ENCODE peak calls at places on chromosome 12, in ten cellular contexts. A is GM13977, H is GM23338, U is foreskin fibroblast, F is astrocyte of the spinal cord, M is body of pancreas, K is lower lobe of right lung, B is cardiac fibroblast, G is AG10803, T is endothelial cell. W is an unnamed sample.

GRCh38 chr12:106780010-106780625 is 5.6 kb downstream of the RIC8B start:
- DNase-seq in H (no peak), T (no peak), A (no peak), G (no peak), B (peak), F (no peak), U (peak), K (no peak), M (no peak), W (no peak)

GRCh38 chr12:53524476-53524875 is 17.2 kb upstream of the NPFF start:
- DNase-seq in H (no peak), F (no peak), G (no peak), M (no peak), U (no peak), T (no peak), B (no peak), K (no peak), A (no peak), W (no peak)

GRCh38 chr12:126772171-126772864 is 1494.7 kb upstream of the TMEM132C start:
- DNase-seq in K (no peak), M (peak), A (peak), T (no peak), G (peak), F (peak), U (peak), B (peak), H (no peak), W (no peak)

GRCh38 chr12:2618291-2618995 is 176.3 kb upstream of the FKBP4 start:
- DNase-seq in B (no peak), T (no peak), H (no peak), M (no peak), F (no peak), G (no peak), A (no peak), K (no peak), U (no peak), W (no peak)

GRCh38 chr12:101490286-101490920 is 15.3 kb downstream of the SPIC start:
- DNase-seq in A (peak), M (peak), G (no peak), F (no peak), K (no peak), U (no peak), T (peak), H (peak), B (peak), W (no peak)

GRCh38 chr12:19434538-19434937 is 4.8 kb upstream of the AEBP2 start:
- DNase-seq in U (no peak), F (no peak), G (no peak), H (no peak), B (no peak), T (no peak), K (no peak), M (no peak), A (no peak), W (no peak)

GRCh38 chr12:58981961-58982360 is 61.7 kb upstream of the LRIG3 start:
- DNase-seq in B (no peak), A (no peak), K (no peak), H (no peak), G (no peak), U (no peak), F (no peak), T (no peak), M (no peak), W (no peak)

GRCh38 chr12:92068441-92068840 is 77.2 kb downstream of the BTG1 start:
- DNase-seq in G (no peak), U (peak), K (no peak), A (no peak), T (no peak), H (no peak), B (no peak), F (no peak), M (no peak), W (no peak)

GRCh38 chr12:90245396-90245795 is 536.8 kb upstream of the ATP2B1 start:
- DNase-seq in F (no peak), T (no peak), A (no peak), G (peak), M (no peak), U (no peak), K (no peak), H (no peak), B (no peak), W (no peak)

GRCh38 chr12:132396657-132397056 is 67.3 kb upstream of the GALNT9 start:
- DNase-seq in T (no peak), K (peak), H (no peak), F (no peak), M (no peak), G (no peak), A (no peak), B (no peak), U (no peak), W (no peak)

GRCh38 chr12:17527021-17527420 is 563.0 kb downstream of the RERGL start:
- DNase-seq in G (no peak), T (no peak), B (no peak), F (no peak), M (no peak), U (no peak), K (no peak), A (no peak), H (peak), W (no peak)

GRCh38 chr12:29782821-29783772 is 645 bp downstream of the TMTC1 start:
- DNase-seq in H (peak), M (peak), G (no peak), A (peak), K (peak), T (peak), F (peak), B (peak), U (peak), W (peak)

GRCh38 chr12:56358836-56359532 is 923 bp downstream of the STAT2 start:
- DNase-seq in T (no peak), A (no peak), K (no peak), G (peak), B (peak), F (peak), U (peak), M (no peak), H (no peak), W (no peak)

GRCh38 chr12:32868885-32869284 is 27.7 kb downstream of the PKP2 start:
- DNase-seq in F (no peak), U (no peak), K (no peak), T (no peak), A (no peak), G (no peak), M (no peak), B (no peak), H (no peak), W (no peak)

GRCh38 chr12:79547044-79547734 is 143.6 kb downstream of the PAWR start:
- DNase-seq in A (no peak), G (peak), H (peak), U (peak), T (peak), K (no peak), M (peak), B (peak), F (peak), W (no peak)

GRCh38 chr12:115942346-115942745 is 335.1 kb downstream of the MED13L start:
- DNase-seq in K (no peak), B (no peak), T (no peak), H (no peak), A (no peak), M (no peak), F (no peak), G (no peak), U (no peak), W (no peak)

GRCh38 chr12:8629486-8630033 is 16.9 kb upstream of the AICDA start:
- DNase-seq in M (no peak), H (no peak), B (peak), T (no peak), U (peak), A (peak), G (peak), K (no peak), F (no peak), W (no peak)

GRCh38 chr12:78290606-78291345 is 460.1 kb downstream of the NAV3 start:
- DNase-seq in B (peak), T (no peak), K (no peak), G (peak), F (peak), M (no peak), U (peak), A (no peak), H (no peak), W (no peak)

GRCh38 chr12:1567852-1568251 is 26.5 kb downstream of the FBXL14 start:
- DNase-seq in G (no peak), U (no peak), A (no peak), T (no peak), H (no peak), F (no peak), K (no peak), B (no peak), M (no peak), W (no peak)

GRCh38 chr12:1560704-1561103 is 33.7 kb downstream of the FBXL14 start:
- DNase-seq in M (no peak), G (no peak), T (no peak), F (no peak), K (no peak), B (no peak), U (no peak), H (no peak), A (no peak), W (no peak)

GRCh38 chr12:1562813-1563412 is 31.5 kb downstream of the FBXL14 start:
- DNase-seq in T (no peak), B (peak), F (peak), G (no peak), H (no peak), A (no peak), K (no peak), U (no peak), M (no peak), W (no peak)

GRCh38 chr12:1565172-1565571 is 29.2 kb downstream of the FBXL14 start:
- DNase-seq in G (no peak), H (no peak), F (no peak), K (no peak), U (no peak), B (no peak), T (no peak), M (no peak), A (no peak), W (no peak)

DNA sequence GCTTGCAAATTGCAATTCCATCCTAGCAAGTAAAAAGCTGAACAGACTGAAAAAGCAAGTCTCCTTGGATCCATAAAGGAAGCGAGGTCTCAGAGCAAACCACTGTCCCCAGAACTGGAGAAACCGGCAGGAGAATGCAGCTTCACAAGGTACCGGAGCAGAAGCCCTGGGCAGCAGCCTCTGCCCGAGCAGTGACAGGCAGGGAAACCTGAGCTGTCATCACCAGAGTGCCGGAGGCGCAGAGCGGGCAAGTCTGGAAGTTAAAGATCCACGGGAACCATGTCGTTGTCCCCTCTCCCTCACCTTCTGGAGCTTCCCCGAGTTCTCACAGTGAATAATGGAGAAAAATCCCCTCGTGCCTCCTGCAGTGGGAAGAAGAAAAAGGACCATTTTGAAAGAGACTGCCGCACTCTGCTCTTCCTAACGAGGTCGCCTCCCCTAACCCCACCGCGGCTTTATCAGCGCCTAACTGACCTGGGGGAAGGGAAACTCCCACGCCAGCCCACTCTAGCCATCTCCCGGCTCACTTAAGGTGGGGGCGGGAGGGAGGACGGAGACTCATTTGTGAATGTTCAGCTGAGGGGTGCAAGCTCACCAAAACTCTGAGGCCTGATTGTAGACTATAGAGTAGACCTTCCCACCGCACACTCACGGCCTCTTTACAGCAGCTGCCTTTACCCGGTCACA is 27.8 kb downstream of the FBXL14 start:
- DNase-seq in T (no peak), G (no peak), A (no peak), M (no peak), B (no peak), K (no peak), U (no peak), F (no peak), H (peak), W (no peak)
- TF ChIP-seq CTCF in T (no peak), G (no peak), A (no peak), M (no peak), B (no peak), K (no peak), U (no peak), F (no peak), H (no peak), W (no peak)

GRCh38 chr12:49609875-49610154 is 4.4 kb upstream of the FAM186B start:
- DNase-seq in K (no peak), F (no peak), A (no peak), U (peak), T (no peak), B (no peak), G (no peak), M (no peak), H (no peak), W (no peak)
- TF ChIP-seq CTCF in K (no peak), F (no peak), A (no peak), U (no peak), T (no peak), B (peak), G (no peak), M (no peak), H (no peak), W (no peak)

DNA sequence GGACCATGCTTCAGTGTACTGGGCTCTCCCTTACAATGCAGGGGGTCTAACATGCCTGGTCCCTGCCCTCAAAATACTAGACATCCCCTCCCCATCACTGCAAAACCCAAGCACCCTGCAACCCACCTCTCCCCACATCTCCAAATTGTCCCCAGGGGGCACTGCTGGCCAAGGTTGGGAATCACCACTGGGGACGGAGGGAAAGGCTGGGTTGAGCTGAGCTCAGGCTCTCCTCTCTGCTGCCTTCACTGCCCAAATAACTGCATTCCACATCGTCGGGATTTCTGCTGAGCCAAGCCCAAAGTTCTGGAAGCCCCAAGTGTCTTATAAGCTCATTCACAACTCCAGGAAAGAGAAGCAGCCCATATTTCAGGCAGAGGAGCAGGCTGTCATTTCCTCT is 69.6 kb downstream of the NT5DC3 start:
- DNase-seq in U (peak), M (peak), A (no peak), T (peak), G (peak), H (peak), B (peak), K (no peak), F (peak), W (no peak)
- TF ChIP-seq CTCF in U (peak), M (peak), A (peak), T (peak), G (peak), H (peak), B (peak), K (peak), F (peak), W (no peak)

DNA sequence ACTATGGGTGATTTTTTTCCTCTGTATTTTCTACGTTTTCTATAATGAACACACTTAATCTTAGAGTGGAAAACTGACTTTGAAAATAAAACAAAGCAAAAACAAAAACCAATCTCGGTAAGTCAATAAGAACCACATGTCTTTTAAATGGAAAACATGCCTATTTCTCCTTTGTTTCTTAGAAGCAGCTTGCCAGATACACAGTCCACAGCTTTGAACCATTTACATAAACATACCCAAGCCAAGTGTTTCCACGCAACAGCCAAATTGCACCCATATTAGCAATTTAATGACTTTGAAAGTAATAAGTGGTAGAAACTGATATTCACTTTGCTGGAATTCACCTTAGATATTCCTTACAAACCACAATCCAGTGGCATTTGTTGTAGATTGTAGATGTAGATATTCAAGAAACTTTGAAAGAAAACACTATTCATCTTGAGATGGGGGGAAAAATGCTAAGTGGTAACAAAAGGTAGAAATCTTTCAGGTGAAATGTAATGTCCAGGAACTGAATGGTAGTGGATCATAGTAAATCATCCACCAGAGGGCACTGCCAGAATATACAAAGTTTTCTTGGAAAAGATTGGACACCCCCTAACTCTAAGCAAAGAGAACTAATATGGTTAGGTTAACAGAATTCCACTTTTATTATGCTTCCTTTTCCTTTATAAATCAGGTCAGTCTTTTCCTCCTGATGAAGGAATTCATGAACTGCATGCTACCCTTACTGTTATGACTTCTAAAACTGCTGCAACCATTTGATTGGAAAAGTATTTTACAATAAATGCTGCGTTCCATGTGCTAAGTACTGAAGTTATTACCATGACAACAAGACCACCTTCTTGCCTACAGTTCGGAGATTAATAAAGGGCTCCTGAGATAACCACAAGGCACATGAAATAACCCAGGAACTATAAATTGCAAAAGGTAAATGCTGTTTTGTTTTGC is 69.8 kb downstream of the RERG start:
- DNase-seq in G (no peak), M (no peak), H (peak), F (peak), B (peak), K (no peak), T (no peak), A (no peak), U (peak), W (no peak)
- TF ChIP-seq CTCF in G (peak), M (peak), H (peak), F (peak), B (peak), K (peak), T (peak), A (peak), U (peak), W (peak)

GRCh38 chr12:108518101-108518715 is 3.1 kb downstream of the FICD start:
- DNase-seq in K (no peak), F (no peak), T (no peak), M (no peak), A (no peak), H (no peak), B (no peak), G (no peak), U (no peak), W (no peak)

GRCh38 chr12:108514973-108515814 is at the start of gene FICD:
- DNase-seq in A (peak), T (peak), M (peak), G (peak), B (peak), F (peak), U (peak), H (peak), K (peak), W (peak)

GRCh38 chr12:108517288-108518100 is 2.4 kb downstream of the FICD start:
- DNase-seq in K (no peak), T (no peak), G (no peak), A (no peak), B (no peak), M (no peak), F (no peak), U (no peak), H (no peak), W (no peak)

GRCh38 chr12:108515916-108516315 is 839 bp downstream of the FICD start:
- DNase-seq in H (no peak), G (no peak), A (no peak), U (peak), K (no peak), F (no peak), T (no peak), M (peak), B (peak), W (no peak)

GRCh38 chr12:108516511-108517275 is 1.6 kb downstream of the FICD start:
- DNase-seq in G (peak), B (peak), H (peak), A (no peak), T (no peak), U (peak), K (no peak), F (no peak), M (no peak), W (no peak)
- TF ChIP-seq CTCF in G (peak), B (no peak), H (peak), A (no peak), T (no peak), U (no peak), K (no peak), F (no peak), M (no peak), W (no peak)